ENCODE peak calls at places on chromosome 7, in ten cellular contexts. E is left ventricle myocardium inferior, P is breast epithelium, U is astrocyte, J is OCI-LY7, O is cardiac muscle cell, H is prostate gland, V is sigmoid colon, X is uterus, S is IMR-90. K is an unnamed sample.

GRCh38 chr7:19203686-19204085 is 58.5 kb upstream of the FERD3L start:
- DNase-seq in E (no peak), O (no peak), P (no peak), S (peak), J (no peak), U (no peak), X (no peak), V (no peak), H (no peak), K (no peak)

GRCh38 chr7:107913846-107914245 is 22.9 kb downstream of the DLD start:
- DNase-seq in P (no peak), H (no peak), O (no peak), E (no peak), J (no peak), S (peak), V (no peak), U (no peak), X (no peak), K (no peak)

GRCh38 chr7:10474048-10474447 is 499.6 kb upstream of the PHF14 start:
- DNase-seq in J (no peak), V (no peak), O (no peak), U (peak), S (no peak), E (no peak), P (no peak), X (no peak), H (no peak), K (no peak)

GRCh38 chr7:24963218-24963617 is 16.8 kb downstream of the OSBPL3 start:
- DNase-seq in U (peak), H (no peak), P (no peak), V (peak), S (peak), X (no peak), O (peak), J (peak), E (no peak), K (peak)

GRCh38 chr7:125355899-125356298 is 426.3 kb upstream of the POT1 start:
- DNase-seq in E (no peak), O (peak), J (no peak), S (no peak), P (no peak), H (no peak), X (no peak), V (no peak), U (peak), K (no peak)

GRCh38 chr7:120337308-120337907 is 64.4 kb downstream of the KCND2 start:
- DNase-seq in P (no peak), H (no peak), U (no peak), S (peak), X (no peak), V (no peak), J (peak), E (no peak), O (peak), K (no peak)

GRCh38 chr7:37336259-37336658 is 112.4 kb downstream of the ELMO1 start:
- DNase-seq in J (peak), U (no peak), P (no peak), X (no peak), S (no peak), V (no peak), H (no peak), E (no peak), O (no peak), K (no peak)

GRCh38 chr7:88095-88926 is 104.1 kb upstream of the FAM20C start:
- DNase-seq in X (peak), O (no peak), S (no peak), V (peak), P (no peak), U (no peak), H (no peak), J (no peak), E (no peak), K (no peak)

GRCh38 chr7:119175916-119176627 is 951.6 kb downstream of the ANKRD7 start:
- DNase-seq in X (no peak), H (peak), P (no peak), S (peak), E (no peak), V (no peak), J (peak), U (peak), O (peak), K (peak)

GRCh38 chr7:26653966-26654365 is 210.4 kb downstream of the SKAP2 start:
- DNase-seq in P (no peak), H (no peak), X (no peak), V (no peak), U (no peak), J (no peak), O (no peak), E (no peak), S (no peak), K (no peak)

GRCh38 chr7:54992876-54993490 is 25.8 kb upstream of the EGFR start:
- DNase-seq in V (no peak), J (no peak), E (no peak), H (no peak), X (no peak), U (no peak), O (peak), P (no peak), S (peak), K (no peak)

GRCh38 chr7:25619963-25620799 is 391.9 kb upstream of the NPVF start:
- DNase-seq in X (peak), E (peak), S (no peak), U (no peak), O (peak), V (no peak), P (no peak), J (peak), H (peak), K (peak)

GRCh38 chr7:81887098-81887497 is 117.3 kb upstream of the HGF start:
- DNase-seq in S (peak), U (peak), H (no peak), O (peak), X (no peak), P (no peak), V (no peak), E (no peak), J (peak), K (peak)

GRCh38 chr7:7772385-7772784 is 54.0 kb upstream of the RPA3 start:
- DNase-seq in X (no peak), J (peak), E (no peak), H (peak), U (peak), O (no peak), V (no peak), P (no peak), S (peak), K (no peak)

GRCh38 chr7:149285581-149285975 is 23.6 kb downstream of the ZNF783 start:
- DNase-seq in J (no peak), V (no peak), U (peak), E (peak), H (no peak), X (no peak), S (peak), O (peak), P (peak), K (no peak)

GRCh38 chr7:100157334-100158228 is 942 bp downstream of the TRAPPC14 start:
- DNase-seq in E (no peak), O (peak), S (peak), H (no peak), V (peak), P (no peak), U (peak), X (peak), J (peak), K (no peak)

GRCh38 chr7:15628876-15629275 is 57.6 kb downstream of the MEOX2 start:
- DNase-seq in U (peak), J (no peak), H (no peak), P (no peak), X (no peak), O (no peak), E (no peak), S (peak), V (no peak), K (no peak)

GRCh38 chr7:47635091-47636090 is 53.5 kb upstream of the TNS3 start:
- DNase-seq in U (no peak), S (no peak), X (peak), J (no peak), V (peak), E (no peak), H (peak), P (peak), O (no peak), K (no peak)

GRCh38 chr7:130270947-130271790 is 4.5 kb downstream of the CPA2 start:
- DNase-seq in J (no peak), X (no peak), O (no peak), P (no peak), U (no peak), S (no peak), E (no peak), V (no peak), H (no peak), K (no peak)

GRCh38 chr7:121126801-121127534 is 138.5 kb downstream of the CPED1 start:
- DNase-seq in E (no peak), U (peak), V (no peak), X (no peak), O (peak), S (peak), J (peak), P (no peak), H (no peak), K (no peak)

GRCh38 chr7:32204361-32205018 is 134.3 kb upstream of the PDE1C start:
- DNase-seq in E (peak), S (peak), V (peak), X (peak), J (peak), O (peak), H (peak), P (no peak), U (peak), K (peak)

GRCh38 chr7:117325836-117326235 is 3.0 kb upstream of the WNT2 start:
- DNase-seq in O (peak), S (peak), V (no peak), J (no peak), H (no peak), U (peak), E (no peak), X (no peak), P (no peak), K (no peak)

GRCh38 chr7:73999664-74000420 is 28.1 kb upstream of the ELN start:
- DNase-seq in S (peak), V (no peak), E (no peak), O (peak), P (no peak), U (peak), J (no peak), X (peak), H (peak), K (no peak)

GRCh38 chr7:1781369-1781768 is 111.3 kb downstream of the ELFN1 start:
- DNase-seq in H (no peak), E (no peak), P (no peak), V (no peak), U (no peak), J (no peak), X (no peak), O (no peak), S (no peak), K (no peak)

GRCh38 chr7:149195180-149196150 is at the start of gene ZNF282:
- DNase-seq in E (peak), V (peak), P (peak), U (peak), X (peak), S (peak), H (peak), J (peak), O (peak), K (peak)

GRCh38 chr7:137609500-137609899 is 237.3 kb downstream of the DGKI start:
- DNase-seq in V (no peak), O (peak), E (no peak), H (no peak), J (no peak), U (no peak), X (no peak), S (no peak), P (no peak), K (no peak)

GRCh38 chr7:129553861-129554530 is 51.7 kb downstream of the SMKR1 start:
- DNase-seq in X (no peak), S (peak), J (peak), P (no peak), O (no peak), E (no peak), V (no peak), H (no peak), U (peak), K (peak)

GRCh38 chr7:82335001-82335400 is 108.6 kb downstream of the CACNA2D1 start:
- DNase-seq in E (no peak), X (no peak), V (no peak), P (no peak), S (no peak), U (no peak), J (no peak), H (no peak), O (no peak), K (no peak)

GRCh38 chr7:80098795-80099194 is 35.8 kb upstream of the GNAI1 start:
- DNase-seq in H (no peak), E (no peak), S (no peak), V (no peak), U (no peak), P (no peak), J (no peak), O (no peak), X (no peak), K (no peak)

GRCh38 chr7:30625283-30625682 is 30.6 kb downstream of the GARS1 start:
- DNase-seq in S (no peak), J (no peak), O (peak), E (no peak), X (no peak), P (no peak), H (no peak), U (no peak), V (no peak), K (no peak)
- TF ChIP-seq CTCF in S (no peak), J (no peak), O (no peak), E (peak), X (no peak), P (no peak), H (no peak), U (no peak), V (no peak), K (peak)

GRCh38 chr7:6172331-6173295 is 99.8 kb downstream of the CYTH3 start:
- DNase-seq in X (no peak), H (no peak), S (peak), E (no peak), P (no peak), U (no peak), J (no peak), V (no peak), O (peak), K (no peak)

GRCh38 chr7:6169805-6170520 is 102.5 kb downstream of the CYTH3 start:
- DNase-seq in P (no peak), O (no peak), V (no peak), H (no peak), S (no peak), U (no peak), X (no peak), E (no peak), J (no peak), K (no peak)

GRCh38 chr7:6171532-6172330 is 100.7 kb downstream of the CYTH3 start:
- DNase-seq in U (no peak), V (no peak), P (no peak), S (no peak), X (no peak), O (no peak), J (no peak), E (no peak), H (no peak), K (no peak)

GRCh38 chr7:6168469-6168868 is 104.0 kb downstream of the CYTH3 start:
- DNase-seq in S (no peak), X (no peak), P (no peak), H (no peak), O (no peak), U (no peak), V (no peak), J (no peak), E (no peak), K (no peak)

GRCh38 chr7:6170571-6171531 is 101.6 kb downstream of the CYTH3 start:
- DNase-seq in P (no peak), X (no peak), H (no peak), V (no peak), J (no peak), E (no peak), O (no peak), S (no peak), U (no peak), K (no peak)
- H3K4me3 ChIP-seq in P (peak), X (no peak), H (no peak), V (peak), J (no peak), E (peak), O (no peak), S (no peak), U (no peak), K (no peak)

GRCh38 chr7:33536398-33536797 is 368.9 kb upstream of the BMPER start:
- DNase-seq in J (no peak), P (no peak), X (no peak), O (no peak), V (no peak), E (no peak), H (no peak), S (no peak), U (no peak), K (peak)

GRCh38 chr7:33529070-33529469 is 376.3 kb upstream of the BMPER start:
- DNase-seq in E (no peak), S (no peak), H (no peak), U (no peak), V (no peak), P (no peak), J (no peak), X (no peak), O (no peak), K (no peak)

GRCh38 chr7:33534830-33535229 is 370.5 kb upstream of the BMPER start:
- DNase-seq in H (no peak), U (peak), X (no peak), E (no peak), P (no peak), J (no peak), O (peak), S (peak), V (no peak), K (no peak)

DNA sequence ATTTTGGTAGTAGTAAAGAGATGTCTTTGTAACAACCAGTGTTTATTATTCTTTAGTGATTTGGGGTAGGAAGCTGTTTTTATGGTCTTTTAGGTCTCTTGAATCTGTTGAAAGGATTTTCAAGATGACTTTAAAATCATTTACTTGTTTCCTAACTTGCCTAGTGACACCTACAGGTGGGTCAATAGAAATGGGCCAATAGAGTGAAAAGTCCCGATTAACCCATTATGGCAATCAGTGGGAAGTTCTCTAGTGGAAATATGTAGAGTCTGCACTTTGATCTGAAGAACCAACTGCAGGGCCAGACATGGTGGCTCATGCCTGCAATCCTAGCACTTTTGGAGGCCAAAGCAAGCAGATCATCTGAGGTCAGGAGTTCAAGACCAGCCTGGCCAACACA is 374.7 kb upstream of the BMPER start:
- DNase-seq in X (no peak), O (no peak), P (no peak), J (no peak), H (no peak), S (no peak), E (no peak), V (no peak), U (no peak), K (no peak)
- TF ChIP-seq CTCF in X (no peak), O (no peak), P (no peak), J (peak), H (no peak), S (no peak), E (no peak), V (no peak), U (no peak), K (no peak)

GRCh38 chr7:90455163-90456030 is 14.0 kb upstream of the PTTG1IP2 start:
- DNase-seq in X (no peak), O (peak), V (no peak), U (peak), J (peak), S (peak), E (no peak), H (peak), P (no peak), K (no peak)
- H3K4me3 ChIP-seq in X (no peak), O (peak), V (peak), U (peak), J (no peak), S (peak), E (peak), H (no peak), P (peak), K (no peak)

GRCh38 chr7:112238330-112238729 is 31.8 kb downstream of the ZNF277 start:
- DNase-seq in J (no peak), O (no peak), H (no peak), U (no peak), X (no peak), V (no peak), S (no peak), E (no peak), P (no peak), K (no peak)

GRCh38 chr7:112238852-112239610 is 32.5 kb downstream of the ZNF277 start:
- DNase-seq in P (no peak), O (no peak), X (no peak), H (no peak), V (no peak), J (no peak), U (peak), S (peak), E (no peak), K (no peak)

GRCh38 chr7:112234147-112234546 is 27.7 kb downstream of the ZNF277 start:
- DNase-seq in E (no peak), V (no peak), X (no peak), U (no peak), S (no peak), O (no peak), H (no peak), J (no peak), P (no peak), K (no peak)

GRCh38 chr7:112233048-112233697 is 26.7 kb downstream of the ZNF277 start:
- DNase-seq in J (no peak), P (no peak), U (no peak), O (no peak), E (no peak), V (no peak), X (no peak), S (no peak), H (no peak), K (no peak)

DNA sequence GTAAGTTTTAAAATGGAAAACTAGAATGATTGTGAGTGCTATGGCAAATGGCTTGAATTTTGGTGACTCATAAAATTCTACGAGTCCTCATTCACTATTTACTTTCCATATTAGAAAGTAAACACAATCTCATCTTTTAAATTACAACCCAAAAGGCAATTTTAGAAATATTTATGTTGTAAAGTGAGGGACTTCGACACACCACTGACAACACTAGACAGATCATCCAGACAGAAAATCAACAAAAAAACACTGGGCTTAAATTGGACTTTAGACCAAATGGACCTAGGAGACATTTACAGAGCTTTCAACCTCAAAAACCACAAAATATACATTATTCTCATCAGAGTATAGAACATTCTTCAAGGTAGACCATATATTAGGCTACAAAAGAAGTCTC is 30.1 kb downstream of the ZNF277 start:
- DNase-seq in E (no peak), U (no peak), S (no peak), P (no peak), V (no peak), X (no peak), J (no peak), H (no peak), O (no peak), K (no peak)
- TF ChIP-seq CTCF in E (no peak), U (no peak), S (no peak), P (no peak), V (no peak), X (no peak), J (no peak), H (no peak), O (no peak), K (no peak)

GRCh38 chr7:134777908-134778580 is 1.4 kb upstream of the CALD1 start:
- DNase-seq in J (no peak), P (no peak), V (no peak), U (no peak), S (no peak), H (no peak), O (peak), X (no peak), E (no peak), K (no peak)

GRCh38 chr7:134781171-134781570 is 1.7 kb downstream of the CALD1 start:
- DNase-seq in O (no peak), H (no peak), S (no peak), V (no peak), E (no peak), U (no peak), P (no peak), X (no peak), J (no peak), K (no peak)

GRCh38 chr7:134780166-134780853 is 876 bp downstream of the CALD1 start:
- DNase-seq in E (no peak), O (peak), X (no peak), J (no peak), H (no peak), P (no peak), U (no peak), S (no peak), V (no peak), K (no peak)

GRCh38 chr7:134778941-134779740 is at the start of gene CALD1:
- DNase-seq in J (no peak), X (peak), U (peak), O (peak), E (peak), P (peak), V (peak), H (peak), S (peak), K (no peak)

GRCh38 chr7:134779741-134780065 is 269 bp downstream of the CALD1 start:
- DNase-seq in P (no peak), O (no peak), U (no peak), J (no peak), H (no peak), S (no peak), V (no peak), E (no peak), X (no peak), K (no peak)
- H3K4me3 ChIP-seq in P (peak), O (peak), U (peak), J (no peak), H (peak), S (peak), V (peak), E (peak), X (peak), K (no peak)